ENCODE peak calls at places on chromosomes 2 and 18, in seven cellular contexts. I is T-helper 1 cell; L is stimulated activated CD4-positive, alpha-beta T cell treated with anti-CD3 and anti-CD28 coated beads, Interleukin-15, amount 100 ng/mL, for 24 hours; G is HFF-Myc; D is iPS-NIHi11; Y is non-pigmented ciliary epithelial cell; A is NCI-H1092. Z is an unnamed sample.

GRCh38 chr2:238642973-238643372 is 204.9 kb upstream of the TWIST2 start:
- DNase-seq in I (no peak), L (no peak), G (no peak), D (no peak), Y (no peak), A (no peak), Z (no peak)

GRCh38 chr2:218172808-218173207 is 6.0 kb upstream of the CXCR1 start:
- DNase-seq in I (no peak), L (no peak), G (no peak), D (no peak), Y (no peak), A (no peak), Z (no peak)

GRCh38 chr2:949384-949893 is 1.2 kb upstream of the SNTG2 start:
- DNase-seq in I (no peak), L (no peak), G (no peak), D (no peak), Y (no peak), A (no peak), Z (no peak)

GRCh38 chr18:76490701-76491171 is 4.3 kb downstream of the ZNF516 start:
- DNase-seq in I (no peak), L (peak), G (no peak), D (no peak), Y (no peak), A (no peak), Z (no peak)

GRCh38 chr2:235716875-235717496 is 223.1 kb downstream of the AGAP1 start:
- DNase-seq in I (no peak), L (no peak), G (no peak), D (no peak), Y (no peak), A (no peak), Z (no peak)

GRCh38 chr2:203669820-203670219 is 36.6 kb upstream of the CD28 start:
- DNase-seq in I (no peak), L (no peak), G (no peak), D (no peak), Y (no peak), A (no peak), Z (no peak)

GRCh38 chr2:191593622-191594416 is 84.1 kb upstream of the NABP1 start:
- DNase-seq in I (no peak), L (no peak), G (no peak), D (no peak), Y (no peak), A (no peak), Z (no peak)

GRCh38 chr2:38598200-38598990 is 4.3 kb downstream of the HNRNPLL start:
- DNase-seq in I (peak), L (no peak), G (no peak), D (no peak), Y (no peak), A (no peak), Z (no peak)

GRCh38 chr18:23215294-23215693 is 80.0 kb downstream of the CABLES1 start:
- DNase-seq in I (no peak), L (no peak), G (no peak), D (no peak), Y (no peak), A (no peak), Z (no peak)

Z was measured in NT2/D1.